ENCODE peak calls at places on chromosomes 6 and 20, in ten cellular contexts. B, S, O, M, L, N, I, G, X and V are unnamed samples.

GRCh38 chr6:134822920-134823430 is 126.9 kb downstream of the ALDH8A1 start:
- DNase-seq in B (peak), S (peak), O (peak), M (peak), L (peak), N (peak), I (peak), G (peak), X (peak), V (peak)

GRCh38 chr6:20873425-20874190 is 339.4 kb downstream of the CDKAL1 start:
- DNase-seq in B (no peak), S (peak), O (no peak), M (no peak), L (no peak), N (no peak), I (peak), G (no peak), X (no peak), V (peak)

GRCh38 chr20:16245879-16246278 is 327.4 kb downstream of the KIF16B start:
- DNase-seq in B (no peak), S (no peak), O (no peak), M (no peak), L (no peak), N (no peak), I (no peak), G (no peak), X (no peak), V (no peak)

GRCh38 chr6:156427345-156427744 is 349.8 kb upstream of the ARID1B start:
- DNase-seq in B (peak), S (peak), O (no peak), M (peak), L (peak), N (no peak), I (peak), G (no peak), X (no peak), V (peak)

GRCh38 chr6:7390218-7390878 is 740 bp downstream of the RIOK1 start:
- DNase-seq in B (no peak), S (no peak), O (no peak), M (no peak), L (no peak), N (no peak), I (no peak), G (no peak), X (no peak), V (no peak)

GRCh38 chr20:35320396-35321126 is 28.3 kb upstream of the FAM83C start:
- DNase-seq in B (no peak), S (peak), O (no peak), M (no peak), L (peak), N (no peak), I (peak), G (no peak), X (no peak), V (peak)

GRCh38 chr6:52647199-52647598 is 23.7 kb upstream of the TMEM14A start:
- DNase-seq in B (no peak), S (peak), O (no peak), M (no peak), L (no peak), N (no peak), I (no peak), G (no peak), X (no peak), V (peak)

GRCh38 chr6:134680021-134680420 is 269.9 kb downstream of the ALDH8A1 start:
- DNase-seq in B (no peak), S (no peak), O (no peak), M (no peak), L (no peak), N (no peak), I (no peak), G (no peak), X (no peak), V (no peak)

GRCh38 chr6:107318100-107318736 is 141.1 kb downstream of the PDSS2 start:
- DNase-seq in B (peak), S (peak), O (peak), M (peak), L (peak), N (no peak), I (peak), G (peak), X (peak), V (peak)

GRCh38 chr6:111551521-111552231 is 54.0 kb downstream of the TRAF3IP2 start:
- DNase-seq in B (no peak), S (no peak), O (no peak), M (no peak), L (no peak), N (no peak), I (no peak), G (no peak), X (no peak), V (peak)

GRCh38 chr20:4722993-4723392 is 1.3 kb downstream of the PRND start:
- DNase-seq in B (no peak), S (no peak), O (no peak), M (no peak), L (no peak), N (no peak), I (no peak), G (no peak), X (no peak), V (no peak)

GRCh38 chr6:116286773-116287358 is 7.1 kb upstream of the TSPYL1 start:
- DNase-seq in B (no peak), S (peak), O (no peak), M (no peak), L (no peak), N (no peak), I (no peak), G (no peak), X (no peak), V (no peak)